ENCODE peak calls at places on chromosomes 3 and 15, in four cellular contexts. J, F, U and Q are unnamed samples.

GRCh38 chr15:63497642-63498100 is 6.7 kb upstream of the USP3 start:
- DNase-seq in F (no peak), U (peak), J (peak), Q (peak)

GRCh38 chr3:31733234-31733667 is 200.5 kb downstream of the STT3B start:
- DNase-seq in J (peak), U (no peak), F (peak), Q (no peak)

GRCh38 chr15:51864408-51865056 is 35.1 kb downstream of the TMOD3 start:
- DNase-seq in F (no peak), U (no peak), J (no peak), Q (peak)

GRCh38 chr15:43920815-43921214 is 94.0 kb downstream of the WDR76 start:
- DNase-seq in U (no peak), F (no peak), J (no peak), Q (no peak)

GRCh38 chr3:174532776-174533175 is 326.4 kb upstream of the NAALADL2 start:
- DNase-seq in J (no peak), U (no peak), F (no peak), Q (no peak)

GRCh38 chr3:42688016-42688415 is 2.7 kb downstream of the KLHL40 start:
- DNase-seq in J (no peak), F (no peak), U (no peak), Q (no peak)

GRCh38 chr3:51163051-51163450 is 222.0 kb upstream of the MANF start:
- DNase-seq in U (no peak), F (no peak), J (no peak), Q (no peak)

GRCh38 chr15:66833372-66833771 is 131.3 kb downstream of the SMAD6 start:
- DNase-seq in U (peak), J (no peak), F (no peak), Q (no peak)

GRCh38 chr3:52218454-52218853 is 7.0 kb downstream of the TLR9 start:
- DNase-seq in F (no peak), U (no peak), J (no peak), Q (peak)

GRCh38 chr3:12175137-12175593 is 16.5 kb upstream of the TIMP4 start:
- DNase-seq in U (no peak), F (no peak), J (no peak), Q (no peak)

GRCh38 chr3:34239287-34239686 is 440.9 kb downstream of the PDCD6IP start:
- DNase-seq in J (no peak), F (no peak), U (no peak), Q (no peak)

GRCh38 chr3:14605070-14605469 is 46.5 kb upstream of the CCDC174 start:
- DNase-seq in U (no peak), J (no peak), F (no peak), Q (no peak)

GRCh38 chr3:54999159-54999558 is 71.3 kb upstream of the LRTM1 start:
- DNase-seq in U (no peak), F (no peak), J (no peak), Q (no peak)

GRCh38 chr15:31330111-31330785 is 3.6 kb downstream of the KLF13 start:
- DNase-seq in U (no peak), J (peak), F (no peak), Q (no peak)

GRCh38 chr3:97658670-97659285 is 105.8 kb upstream of the ARL6 start:
- DNase-seq in J (no peak), F (no peak), U (no peak), Q (no peak)

GRCh38 chr3:154244644-154245043 is 79.6 kb downstream of the DHX36 start:
- DNase-seq in J (no peak), U (no peak), F (no peak), Q (no peak)

GRCh38 chr3:141241248-141242034 is 9.8 kb downstream of the PXYLP1 start:
- DNase-seq in F (no peak), U (no peak), J (no peak), Q (no peak)

GRCh38 chr15:60004846-60005351 is 788 bp downstream of the FOXB1 start:
- DNase-seq in F (no peak), U (no peak), J (no peak), Q (peak)

GRCh38 chr3:24270204-24270671 is 224.4 kb downstream of the THRB start:
- DNase-seq in U (no peak), J (no peak), F (no peak), Q (no peak)

GRCh38 chr15:67803996-67804843 is 21.1 kb upstream of the SKOR1 start:
- DNase-seq in F (no peak), U (no peak), J (no peak), Q (no peak)

GRCh38 chr15:74537736-74538135 is 3.3 kb upstream of the ARID3B start:
- DNase-seq in J (no peak), U (no peak), F (no peak), Q (no peak)

GRCh38 chr3:177530908-177531307 is 333.6 kb upstream of the TBL1XR1 start:
- DNase-seq in F (no peak), U (no peak), J (no peak), Q (no peak)

GRCh38 chr3:151047636-151048035 is 37.8 kb upstream of the MED12L start:
- DNase-seq in U (no peak), J (no peak), F (no peak), Q (no peak)

GRCh38 chr3:42526616-42527367 is 24.3 kb downstream of the VIPR1 start:
- DNase-seq in U (no peak), J (no peak), F (no peak), Q (peak)

GRCh38 chr3:124322309-124322880 is 330.5 kb upstream of the ROPN1 start:
- DNase-seq in U (no peak), F (no peak), J (no peak), Q (no peak)

GRCh38 chr15:58241872-58242271 is 103.7 kb downstream of the AQP9 start:
- DNase-seq in U (no peak), J (no peak), F (no peak), Q (no peak)

GRCh38 chr15:50873935-50874353 is 34.5 kb upstream of the AP4E1 start:
- DNase-seq in J (no peak), U (no peak), F (no peak), Q (peak)

GRCh38 chr15:26352406-26352805 is 420.5 kb downstream of the GABRB3 start:
- DNase-seq in F (no peak), J (no peak), U (no peak), Q (no peak)

GRCh38 chr3:131217296-131217741 is 164.3 kb upstream of the NUDT16 start:
- DNase-seq in F (no peak), U (no peak), J (no peak), Q (no peak)

DNA sequence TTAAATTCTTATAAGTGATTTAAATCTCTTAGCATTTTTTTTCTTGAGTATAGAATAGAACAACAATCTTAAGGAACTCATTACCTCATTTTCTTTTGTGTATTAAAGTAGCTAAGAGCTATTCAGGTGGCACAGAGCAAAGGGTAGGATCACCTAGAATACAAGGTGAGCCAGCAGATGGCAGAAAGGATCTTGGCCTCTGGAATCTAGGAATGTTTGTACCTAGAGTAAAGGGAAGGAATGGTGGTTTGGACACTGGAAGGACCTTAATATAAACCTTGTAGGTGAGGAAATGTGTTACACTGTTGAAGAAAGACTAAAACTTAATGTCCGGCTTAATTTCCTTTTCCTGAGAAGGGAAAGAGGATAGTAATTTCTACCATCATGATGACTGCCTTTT is 89.0 kb downstream of the GHSR start:
- DNase-seq in F (no peak), U (no peak), J (no peak), Q (no peak)
- TF ChIP-seq CTCF in F (no peak), U (no peak), J (no peak), Q (no peak)

GRCh38 chr3:45546636-45547201 is 47.8 kb upstream of the LIMD1 start:
- DNase-seq in F (no peak), J (peak), U (no peak), Q (peak)
- TF ChIP-seq CTCF in F (no peak), J (peak), U (peak), Q (peak)

GRCh38 chr3:60755094-60755493 is 496.2 kb downstream of the FHIT start:
- DNase-seq in F (no peak), U (no peak), J (peak), Q (no peak)
- TF ChIP-seq CTCF in F (no peak), U (no peak), J (peak), Q (no peak)

GRCh38 chr15:85414495-85414894 is 34.1 kb downstream of the AKAP13 start:
- DNase-seq in U (peak), F (no peak), J (no peak), Q (no peak)
- TF ChIP-seq CTCF in U (peak), F (no peak), J (peak), Q (peak)

DNA sequence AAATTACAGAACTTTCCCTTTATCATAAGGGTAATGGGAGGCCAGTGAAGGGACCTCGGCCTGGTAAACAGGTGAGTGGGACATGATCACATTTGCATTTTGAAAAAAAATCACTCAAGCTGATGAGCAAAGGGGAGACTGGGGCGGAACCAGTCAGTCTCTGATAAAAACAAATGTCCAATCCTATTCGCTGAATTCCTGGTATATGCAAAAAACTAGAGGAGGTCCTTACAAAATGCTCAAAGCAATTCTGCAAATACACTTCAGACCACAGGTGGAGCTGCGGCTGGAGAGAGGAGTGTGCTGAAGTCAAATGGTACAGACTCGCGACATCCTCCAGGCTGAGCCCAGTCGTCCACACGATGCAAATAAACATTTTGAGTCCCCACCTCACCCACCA is 166.7 kb downstream of the FOXP1 start:
- DNase-seq in U (peak), F (no peak), J (peak), Q (peak)
- TF ChIP-seq CTCF in U (peak), F (no peak), J (no peak), Q (peak)

GRCh38 chr15:92306662-92307061 is 87.0 kb upstream of the ST8SIA2 start:
- DNase-seq in F (no peak), U (no peak), J (no peak), Q (no peak)
- TF ChIP-seq CTCF in F (no peak), U (no peak), J (no peak), Q (no peak)